ENCODE peak calls at places on chromosomes 2 and 18, in nine cellular contexts. X, O, L, I, B, G, M, Q and S are unnamed samples. For H3K27me3, the result is how much of the 10 kb centered on the place peaks cover.

GRCh38 chr2:20186078-20186854 is 38.7 kb downstream of the SDC1 start:
- DNase-seq in X (no peak), O (peak), L (no peak), I (peak), B (no peak), G (no peak), M (peak), Q (no peak), S (no peak)

GRCh38 chr18:66271927-66272326 is 332.0 kb downstream of the CDH19 start:
- DNase-seq in X (no peak), O (no peak), L (no peak), I (no peak), B (no peak), G (no peak), M (no peak), Q (no peak), S (no peak)

GRCh38 chr2:231355802-231356473 is 39.6 kb upstream of the B3GNT7 start:
- DNase-seq in X (no peak), O (no peak), L (no peak), I (no peak), B (no peak), G (no peak), M (no peak), Q (no peak), S (no peak)

GRCh38 chr18:39788395-39788794 is 2166.6 kb upstream of the PIK3C3 start:
- DNase-seq in X (no peak), O (no peak), L (no peak), I (no peak), B (no peak), G (no peak), M (no peak), Q (no peak), S (no peak)

GRCh38 chr18:13564579-13564978 is 161.8 kb downstream of the FAM210A start:
- DNase-seq in X (no peak), O (peak), L (no peak), I (no peak), B (no peak), G (no peak), M (no peak), Q (no peak), S (no peak)

GRCh38 chr2:219552382-219553167 is 8.7 kb downstream of the TMEM198 start:
- DNase-seq in X (peak), O (peak), L (peak), I (peak), B (peak), G (peak), M (peak), Q (peak), S (no peak)

GRCh38 chr2:24874025-24874424 is 46.0 kb downstream of the ADCY3 start:
- DNase-seq in X (no peak), O (peak), L (no peak), I (no peak), B (peak), G (no peak), M (no peak), Q (no peak), S (no peak)

GRCh38 chr2:231930601-231931281 is 4.5 kb upstream of the NPPC start:
- DNase-seq in X (no peak), O (no peak), L (no peak), I (no peak), B (peak), G (no peak), M (no peak), Q (no peak), S (no peak)

GRCh38 chr2:136441979-136442378 is 323.4 kb upstream of the THSD7B start:
- DNase-seq in X (no peak), O (no peak), L (no peak), I (no peak), B (no peak), G (no peak), M (no peak), Q (no peak), S (no peak)

GRCh38 chr18:59566507-59566906 is 130.7 kb downstream of the CCBE1 start:
- DNase-seq in X (no peak), O (no peak), L (no peak), I (peak), B (peak), G (no peak), M (no peak), Q (no peak), S (no peak)

DNA sequence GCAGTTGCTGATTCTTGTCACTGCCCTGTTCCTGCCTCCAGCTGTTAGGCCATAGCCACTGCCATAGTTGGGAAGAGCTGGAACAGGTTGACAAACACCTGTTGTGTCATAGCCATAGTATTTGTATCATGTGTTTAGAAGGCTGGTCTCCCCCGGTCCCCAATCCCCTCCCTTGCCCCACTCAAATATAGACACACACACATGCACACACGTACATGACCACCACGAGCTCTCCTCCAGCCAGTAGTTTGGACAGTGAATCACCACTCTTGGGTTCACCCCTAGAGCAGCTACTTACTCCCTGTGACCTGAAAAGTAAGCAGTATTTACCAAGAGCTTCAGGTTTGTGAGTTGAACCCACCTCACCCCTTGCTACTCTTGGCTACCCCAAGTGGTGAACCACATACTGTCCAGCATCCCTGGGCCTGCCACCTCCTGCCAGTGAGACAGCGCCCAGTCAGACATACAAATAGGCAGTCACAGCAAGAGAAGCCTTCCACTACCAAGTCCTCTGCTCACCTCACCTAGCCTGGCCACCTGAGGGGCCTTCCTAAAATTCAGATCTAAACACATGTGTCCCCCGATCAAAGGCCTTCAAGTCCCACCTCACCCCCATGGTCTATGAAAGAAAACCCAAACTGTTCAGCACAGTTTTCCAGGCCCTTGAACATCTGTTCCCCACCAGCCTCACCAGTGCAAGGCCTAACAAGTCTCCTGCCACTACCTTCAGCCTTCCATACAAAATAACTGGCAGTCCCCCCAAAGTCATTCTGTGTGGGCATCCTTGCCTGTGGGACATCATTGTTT is 7.1 kb downstream of the PCBP1 start:
- DNase-seq in X (no peak), O (peak), L (no peak), I (no peak), B (no peak), G (no peak), M (no peak), Q (peak), S (no peak)
- H3K4me3 ChIP-seq in X (peak), O (no peak), L (no peak), I (no peak), B (no peak), G (no peak), M (no peak), Q (peak), S (no peak)

GRCh38 chr2:165758276-165758675 is 35.8 kb downstream of the GALNT3 start:
- DNase-seq in X (no peak), O (no peak), L (no peak), I (no peak), B (no peak), G (no peak), M (no peak), Q (no peak), S (no peak)
- H3K27me3 ChIP-seq in X (under half), O (under half), L (under half), I (under half), B (under half), G (under half), M (under half), Q (under half), S (under half)

GRCh38 chr2:158184556-158185343 is 83.1 kb downstream of the UPP2 start:
- DNase-seq in X (no peak), O (no peak), L (no peak), I (peak), B (no peak), G (no peak), M (no peak), Q (no peak), S (no peak)
- H3K4me3 ChIP-seq in X (no peak), O (no peak), L (no peak), I (no peak), B (no peak), G (no peak), M (no peak), Q (no peak), S (no peak)

GRCh38 chr2:10826625-10827024 is 14.0 kb upstream of the PDIA6 start:
- DNase-seq in X (no peak), O (no peak), L (no peak), I (no peak), B (no peak), G (no peak), M (no peak), Q (no peak), S (no peak)
- H3K27me3 ChIP-seq in X (under half), O (under half), L (under half), I (under half), B (under half), G (under half), M (half or more), Q (under half), S (under half)

GRCh38 chr2:175011505-175011904 is 6.3 kb upstream of the CHN1 start:
- DNase-seq in X (no peak), O (no peak), L (no peak), I (no peak), B (no peak), G (no peak), M (no peak), Q (no peak), S (no peak)

GRCh38 chr2:175008801-175009495 is 3.8 kb upstream of the CHN1 start:
- DNase-seq in X (no peak), O (no peak), L (no peak), I (no peak), B (no peak), G (no peak), M (no peak), Q (no peak), S (no peak)

GRCh38 chr2:175012516-175012915 is 7.3 kb upstream of the CHN1 start:
- DNase-seq in X (no peak), O (no peak), L (no peak), I (no peak), B (no peak), G (no peak), M (no peak), Q (no peak), S (no peak)

GRCh38 chr2:175009917-175010621 is 4.9 kb upstream of the CHN1 start:
- DNase-seq in X (no peak), O (no peak), L (no peak), I (no peak), B (no peak), G (no peak), M (no peak), Q (no peak), S (no peak)

DNA sequence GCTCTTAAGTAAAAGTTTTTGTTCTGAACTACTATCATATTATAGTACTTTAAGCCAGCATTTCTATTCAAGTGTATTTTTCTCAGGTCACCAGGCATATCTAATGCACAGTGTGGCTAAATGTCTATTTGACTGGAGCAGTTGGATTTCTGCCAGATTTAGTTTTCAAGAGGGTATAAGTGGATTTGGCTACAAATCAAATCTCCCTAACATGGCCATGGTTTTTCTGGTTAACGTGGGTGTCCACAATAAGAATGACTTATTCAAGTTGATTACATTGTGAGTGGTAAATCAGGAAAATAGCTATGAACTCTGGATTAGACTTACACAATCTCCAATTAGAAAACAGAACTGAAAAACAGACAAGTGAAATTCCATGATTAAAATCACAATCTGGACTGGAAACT is 5.7 kb upstream of the CHN1 start:
- DNase-seq in X (no peak), O (no peak), L (no peak), I (no peak), B (no peak), G (no peak), M (no peak), Q (no peak), S (no peak)
- H3K4me3 ChIP-seq in X (no peak), O (no peak), L (no peak), I (no peak), B (no peak), G (no peak), M (no peak), Q (no peak), S (no peak)

GRCh38 chr18:47235096-47235495 is 16.4 kb downstream of the SKOR2 start:
- DNase-seq in X (no peak), O (no peak), L (no peak), I (no peak), B (no peak), G (no peak), M (peak), Q (no peak), S (no peak)
- H3K27me3 ChIP-seq in X (under half), O (under half), L (under half), I (half or more), B (under half), G (under half), M (under half), Q (under half), S (under half)

GRCh38 chr2:211591456-211591855 is 947.1 kb downstream of the ERBB4 start:
- DNase-seq in X (no peak), O (no peak), L (no peak), I (peak), B (no peak), G (no peak), M (no peak), Q (no peak), S (no peak)
- H3K4me3 ChIP-seq in X (no peak), O (no peak), L (no peak), I (no peak), B (no peak), G (no peak), M (no peak), Q (no peak), S (no peak)